ENCODE peak calls at places on chromosomes 3 and 15, in seven cellular contexts. One of them, this sample, is unnamed.

GRCh38 chr3:100993309-100993708 is at the start of gene ABI3BP:
- DNase-seq in upper lobe of right lung: peak; percentile 70
- DNase-seq in uterus: peak; percentile 77
- DNase-seq in bronchial epithelial cell: peak; percentile 86
- DNase-seq in HFF-Myc: peak; percentile 27
- DNase-seq in IMR-90: peak; percentile 89
- DNase-seq in AG09309: peak; percentile 70
- DNase-seq in this sample: peak; percentile 13

GRCh38 chr3:46607603-46608028 is 4.7 kb upstream of the FAM240A start:
- DNase-seq in upper lobe of right lung: no peak
- DNase-seq in uterus: no peak
- DNase-seq in HFF-Myc: no peak
- DNase-seq in bronchial epithelial cell: no peak
- DNase-seq in IMR-90: no peak
- DNase-seq in AG09309: no peak
- DNase-seq in this sample: peak; percentile 11

GRCh38 chr3:113211370-113212154 is at the start of gene BOC:
- DNase-seq in bronchial epithelial cell: peak; percentile 48
- DNase-seq in IMR-90: peak; percentile 68
- DNase-seq in uterus: peak; percentile 51
- DNase-seq in HFF-Myc: no peak
- DNase-seq in upper lobe of right lung: peak; percentile 68
- DNase-seq in AG09309: no peak
- DNase-seq in this sample: no peak

GRCh38 chr15:85754993-85755392 is 39.7 kb downstream of the KLHL25 start:
- DNase-seq in bronchial epithelial cell: no peak
- DNase-seq in uterus: peak; percentile 37
- DNase-seq in HFF-Myc: peak; percentile 14
- DNase-seq in AG09309: no peak
- DNase-seq in upper lobe of right lung: no peak
- DNase-seq in IMR-90: peak; percentile 13
- DNase-seq in this sample: no peak

GRCh38 chr15:35055416-35056105 is 29.5 kb downstream of the NANOGP8 start:
- DNase-seq in uterus: no peak
- DNase-seq in bronchial epithelial cell: no peak
- DNase-seq in HFF-Myc: no peak
- DNase-seq in IMR-90: no peak
- DNase-seq in AG09309: no peak
- DNase-seq in upper lobe of right lung: no peak
- DNase-seq in this sample: no peak

GRCh38 chr3:43181202-43181910 is 75.5 kb upstream of the POMGNT2 start:
- DNase-seq in HFF-Myc: no peak
- DNase-seq in bronchial epithelial cell: peak; percentile 93
- DNase-seq in AG09309: no peak
- DNase-seq in uterus: no peak
- DNase-seq in upper lobe of right lung: no peak
- DNase-seq in IMR-90: no peak
- DNase-seq in this sample: peak; percentile 72

GRCh38 chr15:88606437-88606794 is 14.7 kb upstream of the AEN start:
- DNase-seq in AG09309: no peak
- DNase-seq in IMR-90: no peak
- DNase-seq in bronchial epithelial cell: no peak
- DNase-seq in HFF-Myc: no peak
- DNase-seq in uterus: no peak
- DNase-seq in upper lobe of right lung: no peak
- DNase-seq in this sample: no peak

GRCh38 chr15:35329521-35329921 is 216.4 kb downstream of the DPH6 start:
- DNase-seq in IMR-90: peak; percentile 8
- DNase-seq in AG09309: no peak
- DNase-seq in HFF-Myc: no peak
- DNase-seq in bronchial epithelial cell: no peak
- DNase-seq in upper lobe of right lung: no peak
- DNase-seq in uterus: no peak
- DNase-seq in this sample: no peak

DNA sequence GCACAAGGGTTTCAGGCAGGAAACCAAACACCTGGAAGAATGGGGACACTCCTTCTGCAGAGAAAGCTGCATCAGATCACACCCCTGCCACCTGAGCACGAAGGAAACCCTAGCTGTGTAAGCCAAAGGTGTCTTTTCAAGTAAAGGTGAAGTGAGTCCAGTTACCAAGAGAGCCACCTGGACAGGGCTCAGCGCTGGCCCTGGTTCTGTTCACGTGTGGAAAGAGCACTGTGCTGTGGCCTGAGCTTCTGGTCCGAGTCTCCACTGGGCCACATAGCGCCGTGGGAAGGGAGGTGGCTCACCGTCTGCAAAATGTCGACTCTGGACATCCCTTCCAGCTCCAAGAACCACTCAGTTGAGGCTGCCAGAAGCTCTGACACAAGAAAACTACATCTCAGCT is 151.1 kb downstream of the ADAMTS17 start:
- DNase-seq in bronchial epithelial cell: no peak
- DNase-seq in HFF-Myc: no peak
- DNase-seq in IMR-90: no peak
- DNase-seq in upper lobe of right lung: no peak
- DNase-seq in uterus: no peak
- DNase-seq in AG09309: no peak
- DNase-seq in this sample: no peak
- H3K4me3 ChIP-seq in bronchial epithelial cell: no peak overlapping the region
- H3K4me3 ChIP-seq in HFF-Myc: no peak overlapping the region
- H3K4me3 ChIP-seq in IMR-90: no peak overlapping the region
- H3K4me3 ChIP-seq in upper lobe of right lung: no peak overlapping the region
- H3K4me3 ChIP-seq in uterus: no peak overlapping the region
- H3K4me3 ChIP-seq in AG09309: no peak overlapping the region
- H3K4me3 ChIP-seq in this sample: no peak overlapping the region

GRCh38 chr15:27989428-27989827 is 109.7 kb downstream of the OCA2 start:
- DNase-seq in HFF-Myc: no peak
- DNase-seq in AG09309: no peak
- DNase-seq in IMR-90: no peak
- DNase-seq in uterus: no peak
- DNase-seq in bronchial epithelial cell: no peak
- DNase-seq in upper lobe of right lung: no peak
- DNase-seq in this sample: no peak
- TF ChIP-seq CTCF in HFF-Myc: no peak
- TF ChIP-seq CTCF in AG09309: no peak
- TF ChIP-seq CTCF in IMR-90: no peak
- TF ChIP-seq CTCF in uterus: no peak
- TF ChIP-seq CTCF in bronchial epithelial cell: no peak
- TF ChIP-seq CTCF in upper lobe of right lung: no peak
- TF ChIP-seq CTCF in this sample: no peak

GRCh38 chr3:39147711-39148115 is 5.7 kb downstream of the CSRNP1 start:
- DNase-seq in bronchial epithelial cell: no peak
- DNase-seq in IMR-90: peak; percentile 55
- DNase-seq in upper lobe of right lung: no peak
- DNase-seq in uterus: no peak
- DNase-seq in HFF-Myc: peak; percentile 45
- DNase-seq in AG09309: no peak
- DNase-seq in this sample: peak; percentile 84
- H3K4me3 ChIP-seq in bronchial epithelial cell: no peak overlapping the region
- H3K4me3 ChIP-seq in IMR-90: no peak overlapping the region
- H3K4me3 ChIP-seq in upper lobe of right lung: peak overlapping the region; percentile 33
- H3K4me3 ChIP-seq in uterus: peak overlapping the region; percentile 3
- H3K4me3 ChIP-seq in HFF-Myc: peak overlapping the region; percentile 31
- H3K4me3 ChIP-seq in AG09309: no peak overlapping the region
- H3K4me3 ChIP-seq in this sample: peak overlapping the region; percentile 71

GRCh38 chr3:107431048-107431297 is 53.7 kb downstream of the CCDC54 start:
- DNase-seq in upper lobe of right lung: no peak
- DNase-seq in uterus: no peak
- DNase-seq in HFF-Myc: no peak
- DNase-seq in AG09309: no peak
- DNase-seq in bronchial epithelial cell: no peak
- DNase-seq in IMR-90: peak; percentile 1
- DNase-seq in this sample: peak; percentile 37

GRCh38 chr3:107429330-107430181 is 52.3 kb downstream of the CCDC54 start:
- DNase-seq in upper lobe of right lung: peak; percentile 83
- DNase-seq in IMR-90: peak; percentile 87
- DNase-seq in uterus: peak; percentile 73
- DNase-seq in AG09309: peak; percentile 58
- DNase-seq in HFF-Myc: peak; percentile 57
- DNase-seq in bronchial epithelial cell: peak; percentile 72
- DNase-seq in this sample: peak; percentile 73

GRCh38 chr3:107431298-107432012 is 54.2 kb downstream of the CCDC54 start:
- DNase-seq in uterus: peak; percentile 70
- DNase-seq in AG09309: no peak
- DNase-seq in upper lobe of right lung: peak; percentile 85
- DNase-seq in bronchial epithelial cell: no peak
- DNase-seq in IMR-90: peak; percentile 50
- DNase-seq in HFF-Myc: no peak
- DNase-seq in this sample: peak; percentile 59

GRCh38 chr3:107432013-107432515 is 54.8 kb downstream of the CCDC54 start:
- DNase-seq in bronchial epithelial cell: no peak
- DNase-seq in HFF-Myc: no peak
- DNase-seq in upper lobe of right lung: peak; percentile 68
- DNase-seq in IMR-90: peak; percentile 10
- DNase-seq in uterus: peak; percentile 27
- DNase-seq in AG09309: no peak
- DNase-seq in this sample: no peak

GRCh38 chr3:107430214-107431047 is 53.2 kb downstream of the CCDC54 start:
- DNase-seq in HFF-Myc: no peak
- DNase-seq in IMR-90: peak; percentile 19
- DNase-seq in bronchial epithelial cell: no peak
- DNase-seq in upper lobe of right lung: no peak
- DNase-seq in AG09309: no peak
- DNase-seq in uterus: peak; percentile 23
- DNase-seq in this sample: no peak
- TF ChIP-seq CTCF in HFF-Myc: no peak
- TF ChIP-seq CTCF in IMR-90: no peak
- TF ChIP-seq CTCF in bronchial epithelial cell: no peak
- TF ChIP-seq CTCF in upper lobe of right lung: no peak
- TF ChIP-seq CTCF in AG09309: no peak
- TF ChIP-seq CTCF in uterus: no peak
- TF ChIP-seq CTCF in this sample: no peak

GRCh38 chr3:53496984-53497383 is 2.6 kb downstream of the CACNA1D start:
- DNase-seq in bronchial epithelial cell: no peak
- DNase-seq in uterus: no peak
- DNase-seq in AG09309: no peak
- DNase-seq in IMR-90: no peak
- DNase-seq in HFF-Myc: no peak
- DNase-seq in upper lobe of right lung: no peak
- DNase-seq in this sample: no peak

GRCh38 chr3:53493618-53493996 is 804 bp upstream of the CACNA1D start:
- DNase-seq in upper lobe of right lung: no peak
- DNase-seq in IMR-90: no peak
- DNase-seq in AG09309: no peak
- DNase-seq in uterus: no peak
- DNase-seq in HFF-Myc: no peak
- DNase-seq in bronchial epithelial cell: no peak
- DNase-seq in this sample: no peak

GRCh38 chr3:53493997-53494791 is at the start of gene CACNA1D:
- DNase-seq in IMR-90: no peak
- DNase-seq in HFF-Myc: no peak
- DNase-seq in upper lobe of right lung: peak; percentile 85
- DNase-seq in bronchial epithelial cell: peak; percentile 19
- DNase-seq in AG09309: no peak
- DNase-seq in uterus: no peak
- DNase-seq in this sample: no peak

GRCh38 chr3:53495518-53496501 is 1.4 kb downstream of the CACNA1D start:
- DNase-seq in IMR-90: no peak
- DNase-seq in upper lobe of right lung: no peak
- DNase-seq in AG09309: no peak
- DNase-seq in HFF-Myc: no peak
- DNase-seq in uterus: no peak
- DNase-seq in bronchial epithelial cell: no peak
- DNase-seq in this sample: no peak

GRCh38 chr3:53495091-53495517 is 693 bp downstream of the CACNA1D start:
- DNase-seq in AG09309: no peak
- DNase-seq in IMR-90: no peak
- DNase-seq in HFF-Myc: no peak
- DNase-seq in uterus: no peak
- DNase-seq in upper lobe of right lung: no peak
- DNase-seq in bronchial epithelial cell: no peak
- DNase-seq in this sample: no peak
- H3K4me3 ChIP-seq in AG09309: peak overlapping the region; percentile 2
- H3K4me3 ChIP-seq in IMR-90: no peak overlapping the region
- H3K4me3 ChIP-seq in HFF-Myc: no peak overlapping the region
- H3K4me3 ChIP-seq in uterus: peak overlapping the region; percentile 29
- H3K4me3 ChIP-seq in upper lobe of right lung: peak overlapping the region; percentile 54
- H3K4me3 ChIP-seq in bronchial epithelial cell: peak overlapping the region; percentile 19
- H3K4me3 ChIP-seq in this sample: no peak overlapping the region

GRCh38 chr3:35659808-35660207 is 20.5 kb downstream of the ARPP21 start:
- DNase-seq in bronchial epithelial cell: peak; percentile 42
- DNase-seq in upper lobe of right lung: no peak
- DNase-seq in IMR-90: no peak
- DNase-seq in uterus: no peak
- DNase-seq in AG09309: no peak
- DNase-seq in HFF-Myc: no peak
- DNase-seq in this sample: peak; percentile 10
- TF ChIP-seq CTCF in bronchial epithelial cell: peak; percentile 64
- TF ChIP-seq CTCF in upper lobe of right lung: no peak
- TF ChIP-seq CTCF in IMR-90: no peak
- TF ChIP-seq CTCF in uterus: no peak
- TF ChIP-seq CTCF in AG09309: no peak
- TF ChIP-seq CTCF in HFF-Myc: no peak
- TF ChIP-seq CTCF in this sample: peak; percentile 20